ENCODE peak calls at places on chromosomes 11 and 22, in five cellular contexts. A is IMR-90, C is fibroblast of the aortic adventitia, K is progenitor cell of endocrine pancreas, V is bronchial epithelial cell. D is an unnamed sample.

GRCh38 chr22:50014655-50015401 is 2.3 kb upstream of the IL17REL start:
- DNase-seq in A (no peak), C (no peak), K (no peak), V (no peak), D (no peak)

GRCh38 chr22:44337658-44338004 is 24.9 kb upstream of the SHISAL1 start:
- DNase-seq in A (peak), C (peak), K (no peak), V (peak), D (peak)

GRCh38 chr11:83220279-83220678 is 26.8 kb downstream of the ANKRD42 start:
- DNase-seq in A (no peak), C (no peak), K (no peak), V (no peak), D (no peak)

GRCh38 chr11:75558939-75559843 is 2.9 kb upstream of the SERPINH1 start:
- DNase-seq in A (peak), C (peak), K (no peak), V (no peak), D (no peak)

GRCh38 chr11:85737738-85738137 is 51.7 kb upstream of the CCDC89 start:
- DNase-seq in A (no peak), C (no peak), K (no peak), V (no peak), D (no peak)

GRCh38 chr22:50115693-50116092 is 25.9 kb downstream of the MOV10L1 start:
- DNase-seq in A (peak), C (peak), K (no peak), V (no peak), D (no peak)

GRCh38 chr22:49320714-49321476 is 506.8 kb downstream of the BRD1 start:
- DNase-seq in A (no peak), C (no peak), K (no peak), V (no peak), D (no peak)

GRCh38 chr22:30196141-30196866 is 50.3 kb downstream of the LIF start:
- DNase-seq in A (peak), C (peak), K (peak), V (peak), D (no peak)

GRCh38 chr11:62553839-62554361 is 7.3 kb upstream of the AHNAK start:
- DNase-seq in A (peak), C (peak), K (no peak), V (peak), D (no peak)

GRCh38 chr22:35192121-35192918 is 65.0 kb upstream of the HMGXB4 start:
- DNase-seq in A (peak), C (no peak), K (no peak), V (peak), D (no peak)

GRCh38 chr11:57566564-57567209 is 785 bp downstream of the UBE2L6 start:
- DNase-seq in A (no peak), C (peak), K (no peak), V (no peak), D (no peak)

GRCh38 chr11:48384670-48385069 is 18.4 kb upstream of the OR4C5 start:
- DNase-seq in A (no peak), C (no peak), K (no peak), V (no peak), D (no peak)
- TF ChIP-seq CTCF in A (no peak), C (no peak), K (no peak), V (no peak), D (no peak)

DNA sequence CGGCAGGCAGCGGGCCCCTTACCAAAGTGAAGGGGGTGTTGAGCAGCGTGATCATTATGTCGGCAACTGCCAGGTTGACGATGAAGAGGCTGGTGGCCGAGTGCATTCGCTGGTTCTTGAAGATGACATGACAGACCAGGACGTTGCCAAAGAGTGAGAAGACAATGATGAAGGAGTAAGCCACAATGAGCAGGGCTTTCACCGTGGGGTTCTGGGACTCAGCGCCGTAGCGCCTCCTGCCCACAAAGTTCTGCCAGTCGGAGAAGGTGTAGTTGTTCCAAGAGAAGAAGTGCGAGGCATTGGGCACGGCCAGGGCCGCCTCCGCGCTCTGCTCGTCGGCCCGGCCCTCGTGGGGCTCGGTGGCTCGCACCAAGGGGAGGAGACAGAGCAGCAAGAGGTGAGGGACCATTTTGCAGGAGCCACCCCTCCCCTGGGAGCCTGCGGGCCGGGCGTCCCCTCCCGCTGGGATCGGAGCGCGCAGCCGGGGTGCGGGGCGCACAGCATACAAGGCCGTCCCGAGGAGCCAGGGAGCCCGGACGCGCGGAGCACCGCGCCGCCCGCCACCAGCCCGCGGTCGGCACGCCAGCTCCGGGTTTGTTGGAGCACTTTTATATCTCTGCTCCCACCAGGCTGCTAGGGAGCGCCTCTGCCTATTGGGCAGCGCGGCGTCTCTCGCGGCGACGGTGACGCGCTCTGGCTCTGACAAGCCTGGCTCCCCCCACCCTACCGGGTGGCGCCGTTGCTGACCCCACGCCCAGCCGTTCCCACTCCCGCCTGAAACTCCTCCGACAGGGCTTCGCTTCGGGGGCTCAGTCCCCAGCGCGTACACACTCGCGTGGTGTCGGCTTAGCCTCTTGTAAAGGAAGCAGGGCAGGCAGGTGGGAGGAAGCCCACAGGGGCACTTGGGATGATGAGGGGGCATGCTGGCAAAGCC is at the start of gene GPR83:
- DNase-seq in A (peak), C (peak), K (peak), V (no peak), D (peak)
- TF ChIP-seq CTCF in A (no peak), C (peak), K (no peak), V (no peak), D (no peak)

GRCh38 chr11:128776434-128777284 is 82.8 kb downstream of the FLI1 start:
- DNase-seq in A (peak), C (peak), K (peak), V (no peak), D (peak)
- TF ChIP-seq CTCF in A (peak), C (peak), K (peak), V (peak), D (peak)

GRCh38 chr11:34416746-34417145 is 22.0 kb upstream of the CAT start:
- DNase-seq in A (no peak), C (peak), K (no peak), V (no peak), D (no peak)

GRCh38 chr11:34415538-34415937 is 23.2 kb upstream of the CAT start:
- DNase-seq in A (no peak), C (no peak), K (no peak), V (no peak), D (no peak)

GRCh38 chr11:34416088-34416487 is 22.6 kb upstream of the CAT start:
- DNase-seq in A (no peak), C (no peak), K (no peak), V (no peak), D (no peak)

GRCh38 chr11:34419158-34419557 is 19.6 kb upstream of the CAT start:
- DNase-seq in A (no peak), C (no peak), K (no peak), V (no peak), D (no peak)

DNA sequence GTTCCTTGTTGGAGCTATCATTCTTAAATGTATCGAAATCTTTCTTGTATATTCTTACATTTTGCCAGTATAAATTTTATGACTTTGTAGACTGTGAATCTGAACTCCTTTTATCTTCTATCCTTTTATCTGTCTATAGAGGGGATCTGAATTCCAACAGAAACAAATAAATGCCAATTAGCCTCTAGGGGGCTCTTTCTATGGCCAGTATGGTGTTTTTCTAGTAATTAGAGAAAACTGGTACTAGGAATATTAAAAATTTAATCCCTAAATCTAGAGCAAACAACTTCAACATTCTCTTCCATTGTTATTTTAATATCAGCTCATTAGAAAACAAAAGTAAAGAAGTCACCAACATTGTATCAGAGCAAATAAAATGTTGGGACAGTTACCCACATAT is 21.5 kb upstream of the CAT start:
- DNase-seq in A (no peak), C (no peak), K (no peak), V (no peak), D (no peak)
- TF ChIP-seq CTCF in A (peak), C (no peak), K (no peak), V (no peak), D (no peak)